ENCODE peak calls at places on chromosome 19, in four cellular contexts. X is psoas muscle, B is dorsolateral prefrontal cortex, O is MCF 10A. Y is an unnamed sample.

GRCh38 chr19:38386300-38386967 is 1.4 kb downstream of the GGN start:
- DNase-seq in X (peak), B (no peak), O (no peak), Y (no peak)

GRCh38 chr19:40056505-40056904 is 474 bp upstream of the ZNF780B start:
- DNase-seq in X (no peak), B (no peak), O (no peak), Y (no peak)

GRCh38 chr19:48354332-48354992 is 9.3 kb downstream of the TMEM143 start:
- DNase-seq in X (no peak), B (no peak), O (no peak), Y (peak)

GRCh38 chr19:43809762-43810696 is 7.8 kb upstream of the LYPD5 start:
- DNase-seq in X (no peak), B (no peak), O (peak), Y (no peak)

GRCh38 chr19:9289231-9289884 is 20.3 kb downstream of the ZNF699 start:
- DNase-seq in X (no peak), B (no peak), O (no peak), Y (no peak)

GRCh38 chr19:32404939-32405430 is 585 bp upstream of the DPY19L3 start:
- DNase-seq in X (peak), B (peak), O (peak), Y (peak)

GRCh38 chr19:32349724-32350475 is 4.5 kb downstream of the ZNF507 start:
- DNase-seq in X (no peak), B (no peak), O (no peak), Y (no peak)

GRCh38 chr19:31372245-31372781 is 23.1 kb upstream of the TSHZ3 start:
- DNase-seq in X (no peak), B (no peak), O (no peak), Y (no peak)

GRCh38 chr19:6602729-6603114 is 11.8 kb upstream of the CD70 start:
- DNase-seq in X (no peak), B (no peak), O (no peak), Y (no peak)

GRCh38 chr19:1859319-1859718 is 4.1 kb downstream of the KLF16 start:
- DNase-seq in X (no peak), B (no peak), O (no peak), Y (no peak)
- TF ChIP-seq CTCF in X (no peak), B (no peak), O (no peak), Y (no peak)

DNA sequence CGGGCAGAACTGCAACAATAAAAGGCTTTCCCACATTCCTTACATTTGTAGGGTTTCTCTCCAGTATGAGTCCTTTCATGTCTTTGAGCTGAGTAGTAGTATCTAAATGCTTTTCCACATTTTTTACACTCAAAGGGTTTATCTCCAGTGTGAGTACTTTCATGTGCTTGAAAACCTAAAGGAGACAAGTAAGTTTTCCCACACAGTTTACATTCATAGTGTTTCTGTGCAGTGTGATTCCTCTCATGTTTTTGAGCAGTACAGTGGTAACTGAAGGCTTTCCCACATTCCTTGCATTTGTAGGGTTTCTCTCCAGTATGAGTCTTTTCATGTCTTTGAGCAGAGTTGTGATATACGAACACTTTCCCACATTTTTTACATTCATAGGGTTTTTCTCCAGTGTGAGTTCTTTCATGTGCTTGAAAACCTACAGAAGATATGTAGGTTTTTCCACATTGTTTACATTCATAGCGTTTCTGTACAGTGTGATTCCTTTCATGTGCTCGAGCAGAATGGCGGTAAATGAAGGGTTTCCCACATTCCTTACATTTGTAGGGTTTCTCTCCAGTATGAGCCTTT is 47.0 kb downstream of the ZNF44 start:
- DNase-seq in X (no peak), B (no peak), O (no peak), Y (no peak)
- TF ChIP-seq CTCF in X (no peak), B (no peak), O (no peak), Y (no peak)

GRCh38 chr19:29670255-29670654 is 5.0 kb downstream of the PLEKHF1 start:
- DNase-seq in X (no peak), B (no peak), O (no peak), Y (no peak)

GRCh38 chr19:29672933-29673336 is 7.7 kb downstream of the PLEKHF1 start:
- DNase-seq in X (peak), B (peak), O (no peak), Y (no peak)

GRCh38 chr19:29672319-29672932 is 7.2 kb downstream of the PLEKHF1 start:
- DNase-seq in X (no peak), B (peak), O (no peak), Y (no peak)

GRCh38 chr19:29673451-29674371 is 8.4 kb downstream of the PLEKHF1 start:
- DNase-seq in X (peak), B (no peak), O (no peak), Y (no peak)

GRCh38 chr19:29671393-29672076 is 6.3 kb downstream of the PLEKHF1 start:
- DNase-seq in X (peak), B (peak), O (peak), Y (no peak)
- TF ChIP-seq CTCF in X (peak), B (peak), O (peak), Y (peak)

DNA sequence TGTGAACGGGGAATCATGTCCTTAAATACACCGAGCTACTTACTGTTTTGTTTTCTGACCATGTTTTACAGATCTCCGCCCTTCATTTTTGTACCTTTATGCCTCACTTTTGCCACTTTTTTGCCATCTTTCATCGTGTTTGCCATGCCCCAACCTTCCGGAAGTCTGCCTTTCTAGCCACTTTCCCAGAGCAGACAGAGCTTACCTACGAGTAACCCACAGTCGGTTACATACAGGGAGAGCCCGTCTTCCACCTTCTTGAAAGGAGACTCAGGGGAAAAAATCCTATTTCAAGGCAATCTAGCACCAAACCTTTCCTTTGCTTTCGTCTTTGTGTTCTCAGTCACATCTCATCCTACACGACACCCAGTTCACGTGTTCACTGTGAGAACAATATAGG is 26.1 kb downstream of the RFPL4AL1 start:
- DNase-seq in X (no peak), B (no peak), O (no peak), Y (no peak)
- TF ChIP-seq CTCF in X (no peak), B (no peak), O (no peak), Y (no peak)

DNA sequence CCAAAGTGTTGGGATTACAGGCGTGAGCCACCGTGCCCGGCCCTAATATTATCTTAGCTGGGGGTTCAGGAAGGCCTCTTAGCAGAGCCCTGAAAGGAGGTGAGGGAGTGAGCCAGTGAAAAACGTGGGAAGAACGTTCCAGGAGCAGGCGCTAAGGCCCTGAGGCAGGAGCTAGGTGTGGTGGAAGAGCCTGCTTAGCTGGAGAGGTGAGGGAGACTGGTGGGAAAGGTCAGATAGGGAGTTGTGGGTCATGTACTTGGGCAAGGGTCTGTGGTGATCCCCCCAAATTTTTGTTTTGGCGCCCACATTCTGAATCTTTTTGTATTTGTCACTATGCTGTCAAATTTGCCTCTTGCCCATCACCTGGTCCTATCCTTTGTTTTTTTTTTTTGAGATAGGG is 5.1 kb upstream of the INAFM1 start:
- DNase-seq in X (no peak), B (no peak), O (no peak), Y (no peak)
- TF ChIP-seq CTCF in X (no peak), B (no peak), O (no peak), Y (no peak)

GRCh38 chr19:55385236-55385748 is 440 bp upstream of the RPL28 start:
- DNase-seq in X (peak), B (peak), O (peak), Y (peak)

GRCh38 chr19:55383789-55384575 is at the start of gene TMEM238:
- DNase-seq in X (peak), B (peak), O (peak), Y (no peak)

GRCh38 chr19:55383279-55383788 is 758 bp downstream of the TMEM238 start:
- DNase-seq in X (no peak), B (no peak), O (no peak), Y (no peak)

GRCh38 chr19:55385749-55386514 is at the start of gene RPL28:
- DNase-seq in X (peak), B (peak), O (peak), Y (peak)

GRCh38 chr19:55384576-55385235 is 614 bp upstream of the TMEM238 start:
- DNase-seq in X (no peak), B (no peak), O (no peak), Y (no peak)
- TF ChIP-seq CTCF in X (no peak), B (no peak), O (no peak), Y (no peak)